ENCODE peak calls at places on chromosomes 3 and 15, in ten cellular contexts. U is stomach, B is GM23338, C is SK-N-SH, A is HCT116, K is breast epithelium, H is HL-60, L is sigmoid colon, E is upper lobe of left lung, Y is spleen. V is an unnamed sample.

GRCh38 chr3:187900961-187901755 is 155.9 kb upstream of the BCL6 start:
- DNase-seq in K (no peak), U (no peak), B (no peak), C (no peak), H (no peak), A (no peak), L (no peak), Y (no peak), E (no peak), V (no peak)

GRCh38 chr3:170644711-170645110 is 58.8 kb upstream of the SLC7A14 start:
- DNase-seq in Y (no peak), U (peak; percentile 44), A (no peak), E (no peak), C (peak; percentile 44), L (no peak), H (no peak), K (no peak), B (no peak), V (no peak)

GRCh38 chr3:113094514-113094913 is 103.7 kb downstream of the GTPBP8 start:
- DNase-seq in C (no peak), L (no peak), E (no peak), K (no peak), A (no peak), U (no peak), H (no peak), Y (no peak), B (peak; percentile 35), V (no peak)

GRCh38 chr3:160106905-160107861 is 118.0 kb upstream of the C3orf80 start:
- DNase-seq in E (peak; percentile 70), B (no peak), Y (no peak), H (no peak), U (peak; percentile 57), K (no peak), L (no peak), A (no peak), C (no peak), V (peak; percentile 58)

GRCh38 chr3:47578691-47579632 is at the start of gene CSPG5:
- DNase-seq in B (peak; percentile 59), Y (peak; percentile 74), A (no peak), E (no peak), C (peak; percentile 85), U (no peak), H (no peak), K (no peak), L (no peak), V (peak; percentile 18)

GRCh38 chr3:35929158-35929557 is 289.8 kb downstream of the ARPP21 start:
- DNase-seq in K (no peak), E (no peak), Y (no peak), H (no peak), A (no peak), U (no peak), B (no peak), L (no peak), C (no peak), V (no peak)

GRCh38 chr3:179666030-179666429 is 13.2 kb downstream of the USP13 start:
- DNase-seq in H (no peak), C (no peak), Y (no peak), U (no peak), B (no peak), A (no peak), E (no peak), K (no peak), L (no peak), V (no peak)

GRCh38 chr3:49422379-49423248 is at the start of gene AMT:
- DNase-seq in K (no peak), C (peak; percentile 78), H (no peak), A (no peak), L (no peak), U (peak; percentile 57), B (peak; percentile 96), Y (peak; percentile 83), E (peak; percentile 39), V (peak; percentile 61)

GRCh38 chr15:101198820-101199219 is 53.0 kb downstream of the CHSY1 start:
- DNase-seq in L (no peak), E (no peak), H (no peak), Y (no peak), C (no peak), B (peak; percentile 24), U (no peak), K (no peak), A (no peak), V (no peak)

GRCh38 chr15:56325186-56325585 is 40.0 kb upstream of the TEX9 start:
- DNase-seq in L (no peak), K (no peak), B (no peak), E (no peak), Y (no peak), A (no peak), H (no peak), C (no peak), U (no peak), V (no peak)

GRCh38 chr3:18423401-18424212 is 1.5 kb downstream of the SATB1 start:
- DNase-seq in C (peak; percentile 43), U (peak; percentile 48), A (peak; percentile 26), Y (peak; percentile 67), L (peak; percentile 66), E (peak; percentile 52), B (peak; percentile 72), H (peak; percentile 45), K (no peak), V (peak; percentile 61)

DNA sequence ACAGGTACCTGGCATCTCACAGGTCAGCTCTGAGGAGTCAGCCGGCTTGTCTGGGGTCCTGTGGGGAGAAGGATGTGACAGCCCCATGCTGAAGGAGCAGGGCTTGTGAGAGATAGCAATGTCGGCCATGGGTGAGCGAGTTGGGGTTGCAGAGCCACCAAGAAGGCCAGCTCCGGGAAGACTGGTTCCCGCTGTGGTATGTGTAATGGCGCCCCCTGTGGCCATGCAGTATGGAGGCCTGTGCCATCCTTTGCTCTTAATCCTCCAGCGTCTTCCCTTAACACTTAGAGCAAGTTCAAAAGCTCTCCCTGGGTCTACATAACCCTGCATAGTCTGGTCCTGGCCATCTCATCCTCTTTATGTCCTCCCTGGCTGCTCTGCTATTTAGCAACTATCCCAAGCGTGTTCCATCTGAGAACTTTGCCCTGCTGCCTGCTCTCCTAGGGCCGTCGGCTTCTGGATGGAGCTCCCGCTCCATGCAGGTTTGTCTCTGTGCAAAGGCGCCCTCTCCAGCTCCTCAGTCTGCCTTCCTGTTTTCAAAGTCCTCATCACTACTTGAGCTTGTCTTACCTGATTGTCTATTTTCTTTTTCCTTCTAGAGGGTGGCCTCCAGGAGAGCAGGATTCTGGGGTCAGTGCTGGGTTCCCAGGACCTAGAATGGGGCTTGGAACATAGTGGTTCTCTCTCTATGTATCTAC is 40.8 kb upstream of the IQCF6 start:
- DNase-seq in E (no peak), C (no peak), B (peak; percentile 90), L (no peak), K (no peak), H (no peak), Y (no peak), A (peak; percentile 15), U (no peak), V (no peak)
- TF ChIP-seq CTCF in E (no peak), C (peak; percentile 36), B (peak; percentile 94), L (no peak), K (no peak), H (peak; percentile 33), Y (no peak), A (peak; percentile 69), U (no peak), V (peak; percentile 10)

DNA sequence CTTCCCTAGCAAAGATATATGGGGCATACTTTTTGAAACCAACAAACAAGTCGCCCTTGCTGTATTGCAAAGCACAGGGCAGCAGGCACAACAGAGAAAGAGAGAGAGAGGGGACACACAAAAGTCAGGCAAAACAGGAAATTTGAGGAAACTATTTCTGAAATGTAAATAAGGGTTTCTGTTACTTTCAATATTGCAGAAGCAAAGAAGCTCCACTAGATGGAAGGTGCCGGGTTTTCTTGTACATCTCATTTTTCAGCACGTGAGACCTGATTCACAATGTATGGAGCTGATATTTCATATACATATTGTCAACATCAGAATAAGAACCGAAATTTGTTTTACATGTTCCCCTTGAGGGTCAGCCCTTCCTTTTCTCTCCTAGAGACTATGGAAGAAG is 127.4 kb downstream of the FOXP1 start:
- DNase-seq in Y (no peak), H (peak; percentile 38), B (no peak), E (no peak), L (no peak), U (no peak), C (no peak), A (no peak), K (no peak), V (no peak)
- H3K27ac ChIP-seq in Y (peak overlapping the region; percentile 77), H (peak overlapping the region; percentile 42), B (no peak overlapping the region), E (no peak overlapping the region), L (no peak overlapping the region), U (no peak overlapping the region), C (no peak overlapping the region), A (no peak overlapping the region), K (peak overlapping the region; percentile 25), V (no peak overlapping the region)

GRCh38 chr3:63344676-63345075 is 66.6 kb downstream of the SYNPR start:
- DNase-seq in L (no peak), B (peak; percentile 48), H (no peak), C (no peak), Y (no peak), U (no peak), A (no peak), K (no peak), E (no peak), V (no peak)

DNA sequence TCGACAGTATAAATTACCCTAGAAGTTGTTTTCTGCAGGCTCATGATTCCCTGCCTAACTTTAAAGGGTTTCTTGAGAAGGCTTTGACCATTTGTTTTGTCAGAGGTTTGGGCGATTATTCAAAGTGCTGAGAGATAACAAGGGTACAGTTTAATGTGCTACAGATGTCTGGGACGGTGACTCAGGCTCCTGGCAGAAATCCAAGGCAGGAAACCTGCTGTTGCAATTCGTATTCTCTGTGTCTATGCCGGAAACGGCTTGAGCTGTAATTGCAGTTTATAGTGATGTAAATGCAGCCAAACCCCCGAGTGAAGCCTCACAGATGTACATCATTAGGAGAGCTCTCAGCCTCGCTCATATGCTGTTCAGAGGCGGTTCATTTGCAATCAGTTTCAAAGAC is 65.6 kb downstream of the SYNPR start:
- DNase-seq in B (peak; percentile 82), U (peak; percentile 67), E (peak; percentile 67), Y (no peak), C (peak; percentile 81), A (peak; percentile 18), K (peak; percentile 65), H (peak; percentile 85), L (peak; percentile 89), V (peak; percentile 83)
- TF ChIP-seq POLR2AphosphoS5 in B (no peak), U (no peak), E (no peak), Y (peak; percentile 37), C (peak; percentile 98), A (no peak), K (no peak), H (peak; percentile 78), L (peak; percentile 39), V (peak; percentile 55)

DNA sequence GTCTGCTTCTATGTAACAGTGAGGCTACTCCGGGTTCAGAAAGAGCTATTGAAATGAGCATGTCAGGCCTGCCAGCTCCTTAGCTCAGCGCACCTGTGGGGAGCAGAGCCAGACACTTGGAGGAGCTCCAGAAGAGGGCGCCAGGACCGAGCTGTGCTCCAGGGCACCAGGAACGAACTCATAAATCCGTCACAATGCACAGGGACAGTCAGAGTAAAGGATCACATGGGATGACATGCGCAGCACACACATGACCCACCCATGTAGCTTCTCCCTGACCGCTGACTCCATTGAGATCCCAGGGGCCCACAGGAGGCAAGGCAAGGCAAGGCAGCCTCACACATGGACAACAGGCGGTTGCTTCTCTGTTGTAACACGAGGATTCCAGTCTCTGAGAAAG is 26.0 kb upstream of the GNB5 start:
- DNase-seq in H (peak; percentile 5), K (no peak), E (peak; percentile 31), U (peak; percentile 65), C (no peak), Y (no peak), L (no peak), A (no peak), B (peak; percentile 71), V (peak; percentile 19)
- TF ChIP-seq CTCF in H (peak; percentile 3), K (no peak), E (no peak), U (no peak), C (peak; percentile 12), Y (no peak), L (peak; percentile 9), A (peak; percentile 52), B (peak; percentile 76), V (no peak)